ENCODE peak calls at places on chromosomes 4 and X, in eight cellular contexts. U is suprapubic skin, Y is H7, K is HEK293T, R is COR-L47, J is NCI-H2029, X is heart right ventricle, Z is iris pigment epithelial cell. I is an unnamed sample.

GRCh38 chrX:152987801-152988200 is 6.1 kb downstream of the PNMA5 start:
- DNase-seq in U (no peak), Y (no peak), K (no peak), R (no peak), J (no peak), X (no peak), Z (no peak), I (no peak)

GRCh38 chrX:1444896-1445480 is 7.7 kb downstream of the ASMTL start:
- DNase-seq in U (peak; percentile 8), Y (no peak), K (no peak), R (no peak), J (no peak), X (no peak), Z (no peak), I (peak; percentile 2)

GRCh38 chrX:8730812-8731578 is 942 bp downstream of the ANOS1 start:
- DNase-seq in U (no peak), Y (peak; percentile 67), K (no peak), R (no peak), J (no peak), X (no peak), Z (no peak), I (no peak)

GRCh38 chr4:38015886-38016515 is 55.8 kb downstream of the PTTG2 start:
- DNase-seq in U (no peak), Y (no peak), K (no peak), R (no peak), J (no peak), X (no peak), Z (no peak), I (no peak)

GRCh38 chrX:40109288-40110008 is 11.7 kb upstream of the BCOR start:
- DNase-seq in U (no peak), Y (peak; percentile 88), K (peak; percentile 50), R (peak; percentile 41), J (peak; percentile 56), X (peak; percentile 59), Z (peak; percentile 56), I (peak; percentile 68)

GRCh38 chr4:81814909-81815539 is 343.3 kb upstream of the RASGEF1B start:
- DNase-seq in U (no peak), Y (no peak), K (no peak), R (no peak), J (no peak), X (peak; percentile 4), Z (no peak), I (no peak)

GRCh38 chr4:47531954-47532321 is 46.9 kb downstream of the ATP10D start:
- DNase-seq in U (no peak), Y (no peak), K (no peak), R (no peak), J (no peak), X (no peak), Z (no peak), I (no peak)

GRCh38 chr4:152036626-152037025 is 275.8 kb upstream of the GATB start:
- DNase-seq in U (no peak), Y (no peak), K (no peak), R (no peak), J (no peak), X (no peak), Z (peak; percentile 10), I (no peak)

GRCh38 chr4:69194166-69194565 is 20.4 kb downstream of the UGT2B11 start:
- DNase-seq in U (no peak), Y (no peak), K (no peak), R (no peak), J (no peak), X (no peak), Z (no peak), I (no peak)

GRCh38 chr4:8316911-8317351 is 47.4 kb downstream of the HTRA3 start:
- DNase-seq in U (peak; percentile 57), Y (no peak), K (no peak), R (no peak), J (no peak), X (no peak), Z (no peak), I (no peak)

GRCh38 chrX:153884136-153885076 is 1.6 kb downstream of the L1CAM start:
- DNase-seq in U (no peak), Y (no peak), K (no peak), R (peak; percentile 35), J (no peak), X (no peak), Z (no peak), I (no peak)

GRCh38 chr4:30555778-30556177 is 164.4 kb upstream of the PCDH7 start:
- DNase-seq in U (no peak), Y (no peak), K (no peak), R (no peak), J (no peak), X (no peak), Z (no peak), I (no peak)

GRCh38 chr4:80221161-80221560 is 23.9 kb downstream of the PRDM8 start:
- DNase-seq in U (no peak), Y (no peak), K (no peak), R (peak; percentile 60), J (no peak), X (no peak), Z (no peak), I (no peak)

GRCh38 chr4:168071304-168071703 is 21.0 kb upstream of the ANXA10 start:
- DNase-seq in U (no peak), Y (no peak), K (no peak), R (no peak), J (no peak), X (no peak), Z (no peak), I (no peak)

GRCh38 chr4:40254961-40255721 is 58.3 kb downstream of the RHOH start:
- DNase-seq in U (no peak), Y (no peak), K (no peak), R (no peak), J (no peak), X (no peak), Z (peak; percentile 83), I (no peak)

GRCh38 chr4:169311643-169312365 is 41.0 kb upstream of the SH3RF1 start:
- DNase-seq in U (no peak), Y (peak; percentile 65), K (peak; percentile 72), R (peak; percentile 43), J (peak; percentile 30), X (peak; percentile 55), Z (peak; percentile 66), I (peak; percentile 8)

GRCh38 chrX:68432648-68433047 is 647 bp downstream of the OPHN1 start:
- DNase-seq in U (no peak), Y (peak; percentile 4), K (peak; percentile 19), R (no peak), J (no peak), X (no peak), Z (peak; percentile 52), I (no peak)

I was measured in DND-41.